ENCODE peak calls at places on chromosomes 6 and 20, in seven cellular contexts. H is GM23338, G is pancreas, Y is aorta, K is adrenal gland, B is heart right ventricle, J is ovary. E is an unnamed sample. For H3K4me1 and H3K27me3, the result is how much of the 10 kb centered on the place peaks cover.

GRCh38 chr20:49656304-49656703 is 57.4 kb downstream of the B4GALT5 start:
- DNase-seq in Y (no peak), J (no peak), B (no peak), K (no peak), H (no peak), G (no peak), E (no peak)

GRCh38 chr20:44056010-44056698 is 130.8 kb downstream of the JPH2 start:
- DNase-seq in J (no peak), H (peak), Y (peak), G (no peak), B (no peak), K (no peak), E (no peak)

GRCh38 chr6:168009331-168009730 is 11.9 kb downstream of the KIF25 start:
- DNase-seq in K (no peak), Y (no peak), B (no peak), G (no peak), J (no peak), H (no peak), E (no peak)

GRCh38 chr20:8161262-8162071 is 29.4 kb downstream of the PLCB1 start:
- DNase-seq in H (no peak), B (peak), J (no peak), K (no peak), G (no peak), Y (no peak), E (no peak)

GRCh38 chr20:12557224-12557623 is 451.5 kb upstream of the SPTLC3 start:
- DNase-seq in J (no peak), B (no peak), K (no peak), H (no peak), G (no peak), Y (no peak), E (no peak)

GRCh38 chr20:59063358-59064213 is 21.0 kb upstream of the PRELID3B start:
- DNase-seq in K (no peak), H (no peak), J (peak), Y (no peak), B (peak), G (no peak), E (no peak)

GRCh38 chr6:27873101-27874030 is 38.8 kb downstream of the OR2B2 start:
- DNase-seq in J (no peak), H (peak), K (peak), B (peak), G (peak), Y (peak), E (no peak)

GRCh38 chr6:161434331-161434730 is 160.5 kb upstream of the AGPAT4 start:
- DNase-seq in G (no peak), H (no peak), B (no peak), J (no peak), K (no peak), Y (no peak), E (no peak)

GRCh38 chr6:6856538-6857523 is 250.9 kb upstream of the RREB1 start:
- DNase-seq in H (peak), Y (peak), J (no peak), K (peak), G (no peak), B (peak), E (peak)

GRCh38 chr20:63739129-63740069 is at the start of gene SLC2A4RG:
- DNase-seq in K (peak), G (peak), H (peak), Y (peak), B (peak), J (peak), E (no peak)

GRCh38 chr6:4935981-4936680 is 67.7 kb downstream of the RPP40 start:
- DNase-seq in J (no peak), B (no peak), Y (no peak), G (no peak), H (no peak), K (no peak), E (no peak)

GRCh38 chr6:4935486-4935885 is 68.4 kb downstream of the RPP40 start:
- DNase-seq in G (no peak), B (no peak), K (no peak), Y (peak), J (no peak), H (no peak), E (no peak)

GRCh38 chr6:4939241-4939640 is 64.6 kb downstream of the RPP40 start:
- DNase-seq in Y (no peak), B (no peak), J (no peak), G (no peak), K (no peak), H (no peak), E (no peak)

GRCh38 chr6:4936681-4937041 is 67.2 kb downstream of the RPP40 start:
- DNase-seq in B (peak), K (peak), G (no peak), Y (no peak), J (no peak), H (peak), E (no peak)

GRCh38 chr6:4937414-4937813 is 66.4 kb downstream of the RPP40 start:
- DNase-seq in B (no peak), J (no peak), Y (no peak), H (no peak), G (no peak), K (no peak), E (no peak)
- H3K4me1 ChIP-seq in B (under half), J (under half), Y (under half), H (under half), G (under half), K (under half), E (under half)

DNA sequence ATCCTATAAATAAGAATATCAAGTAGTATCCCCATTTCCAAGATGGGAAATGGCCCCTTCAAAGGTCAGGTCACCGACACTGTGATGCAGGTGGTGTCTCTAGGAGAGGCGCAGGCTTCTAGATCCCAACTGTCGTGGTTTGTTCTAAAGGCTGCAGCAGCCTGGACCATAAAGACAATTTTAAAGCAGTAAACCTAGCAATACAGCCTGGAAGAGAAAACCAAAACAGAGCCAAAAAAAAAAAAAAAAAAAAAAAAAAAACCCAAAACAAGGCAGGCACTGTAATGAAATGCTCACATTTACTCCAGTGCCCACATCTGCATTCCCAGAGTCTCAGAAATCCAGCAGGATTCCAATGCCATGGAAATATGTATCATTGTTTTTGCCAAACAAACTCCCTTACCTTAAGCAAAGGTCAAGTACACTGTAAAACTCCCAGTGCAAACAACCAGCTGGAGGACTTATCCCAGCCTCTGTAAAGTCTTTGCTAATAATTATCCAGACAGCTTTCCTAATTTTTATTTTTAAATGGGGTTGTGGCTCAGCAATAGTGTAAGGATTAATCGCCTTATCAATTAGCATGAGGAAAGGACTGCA is 98.2 kb downstream of the PSMG4 start:
- DNase-seq in Y (no peak), K (no peak), G (no peak), H (no peak), B (no peak), J (peak), E (no peak)
- H3K4me3 ChIP-seq in Y (no peak), K (no peak), G (no peak), H (peak), B (peak), J (no peak), E (no peak)

GRCh38 chr6:22149081-22149480 is 147.8 kb downstream of the PRL start:
- DNase-seq in Y (no peak), B (no peak), J (no peak), G (no peak), K (no peak), H (peak), E (no peak)
- H3K27me3 ChIP-seq in Y (under half), B (under half), J (under half), G (under half), K (under half), H (under half), E (under half)

GRCh38 chr6:108652375-108652774 is 91.7 kb downstream of the FOXO3 start:
- DNase-seq in B (no peak), H (no peak), Y (no peak), J (no peak), G (no peak), K (no peak), E (no peak)
- H3K4me1 ChIP-seq in B (half or more), H (under half), Y (under half), J (under half), G (half or more), K (under half), E (half or more)

GRCh38 chr20:32749914-32750637 is 6.8 kb upstream of the COMMD7 start:
- DNase-seq in J (no peak), G (no peak), H (peak), B (no peak), K (no peak), Y (no peak), E (no peak)

GRCh38 chr20:32752021-32752457 is 8.8 kb upstream of the COMMD7 start:
- DNase-seq in G (no peak), K (no peak), Y (no peak), B (no peak), J (no peak), H (no peak), E (no peak)

GRCh38 chr20:32753731-32754130 is 8.5 kb upstream of the DNMT3B start:
- DNase-seq in H (no peak), J (no peak), G (no peak), B (no peak), Y (no peak), K (no peak), E (no peak)

GRCh38 chr20:32752458-32753250 is 9.4 kb upstream of the COMMD7 start:
- DNase-seq in H (no peak), Y (no peak), J (no peak), B (no peak), K (no peak), G (no peak), E (no peak)

DNA sequence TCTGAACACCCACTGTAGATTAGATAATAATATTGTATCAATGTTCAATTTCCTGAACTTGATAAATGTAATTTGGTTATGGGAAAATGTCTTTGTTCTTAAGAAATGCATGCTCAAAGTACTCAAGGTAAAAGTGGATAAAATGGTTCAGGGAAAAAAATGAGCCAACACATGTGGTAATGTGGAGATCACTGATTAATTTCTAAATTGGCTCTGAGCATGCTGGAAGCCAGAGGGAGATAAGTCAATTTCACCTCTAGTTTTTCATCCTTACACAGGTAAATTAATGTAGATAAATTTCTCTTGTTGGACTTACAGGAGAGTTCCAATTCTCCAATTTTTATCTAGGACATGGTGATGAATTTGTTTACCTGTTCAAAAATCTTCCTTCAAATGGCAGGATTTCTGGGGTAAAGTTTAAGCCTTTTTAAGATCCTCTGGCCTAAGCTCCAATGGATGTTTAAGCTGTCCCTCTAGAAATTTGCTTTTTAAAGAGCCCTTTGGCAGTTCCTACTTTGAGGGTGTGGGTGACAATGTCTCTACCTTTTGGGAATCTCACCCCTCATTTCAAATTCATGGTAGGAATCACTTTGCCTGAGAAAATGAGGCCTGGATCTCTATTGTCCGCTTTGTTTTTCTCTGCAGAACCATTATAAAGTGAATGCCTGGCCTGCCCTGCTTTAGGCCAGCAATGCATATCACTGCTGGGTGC is 8.2 kb upstream of the COMMD7 start:
- DNase-seq in H (peak), J (no peak), B (no peak), K (no peak), Y (no peak), G (no peak), E (no peak)
- H3K4me3 ChIP-seq in H (peak), J (no peak), B (no peak), K (no peak), Y (no peak), G (no peak), E (no peak)

GRCh38 chr20:3777381-3777725 is 3.9 kb downstream of the SPEF1 start:
- DNase-seq in K (no peak), Y (no peak), G (no peak), H (peak), J (no peak), B (no peak), E (no peak)

GRCh38 chr20:3775457-3775856 is 5.8 kb downstream of the SPEF1 start:
- DNase-seq in G (peak), Y (no peak), K (no peak), H (no peak), J (no peak), B (no peak), E (no peak)

GRCh38 chr20:3781153-3781910 is at the start of gene SPEF1:
- DNase-seq in J (peak), Y (peak), H (peak), K (peak), G (peak), B (peak), E (no peak)

GRCh38 chr20:3777726-3778629 is 3.3 kb downstream of the SPEF1 start:
- DNase-seq in H (peak), K (peak), Y (peak), J (peak), G (peak), B (peak), E (no peak)

DNA sequence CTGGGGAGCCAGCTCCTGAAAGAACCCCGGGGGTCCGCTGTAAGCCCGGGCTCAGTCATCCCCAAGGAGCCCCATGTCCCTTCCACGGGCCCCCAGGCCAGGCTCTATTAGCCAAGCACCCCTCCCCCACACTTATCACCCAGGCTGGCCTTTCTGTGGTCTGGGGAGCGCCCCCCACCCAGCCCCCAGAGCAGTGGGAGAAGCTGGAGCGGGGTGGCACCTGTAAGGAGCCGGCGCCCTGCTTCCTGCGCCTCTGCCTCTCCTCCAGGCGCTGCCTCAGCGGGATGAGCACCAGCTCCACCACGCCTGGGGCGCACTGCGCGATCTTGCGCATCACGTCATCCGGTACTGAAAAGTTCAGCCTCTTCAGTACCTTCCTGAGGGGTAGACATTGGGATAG is 2.3 kb downstream of the SPEF1 start:
- DNase-seq in B (no peak), Y (peak), K (peak), J (no peak), H (peak), G (peak), E (no peak)
- H3K27me3 ChIP-seq in B (under half), Y (under half), K (under half), J (under half), H (under half), G (under half), E (under half)

E was measured in esophagus squamous epithelium.